ENCODE peak calls at places on chromosomes 2 and 18, in seven cellular contexts. K, A, T, P, Z, N and O are unnamed samples.

GRCh38 chr2:105287692-105288091 is 41.8 kb downstream of the TGFBRAP1 start:
- DNase-seq in K (no peak), A (no peak), T (peak), P (peak), Z (peak), N (peak), O (peak)

GRCh38 chr2:134762508-134762907 is 43.7 kb upstream of the TMEM163 start:
- DNase-seq in K (no peak), A (no peak), T (no peak), P (no peak), Z (no peak), N (no peak), O (no peak)

GRCh38 chr18:9870431-9871023 is 15.2 kb upstream of the TXNDC2 start:
- DNase-seq in K (no peak), A (no peak), T (no peak), P (no peak), Z (no peak), N (no peak), O (no peak)

GRCh38 chr2:112841399-112842044 is 4.9 kb upstream of the IL1B start:
- DNase-seq in K (no peak), A (no peak), T (no peak), P (peak), Z (no peak), N (peak), O (no peak)

GRCh38 chr2:88919087-88919738 is 227.7 kb downstream of the RPIA start:
- DNase-seq in K (no peak), A (no peak), T (peak), P (peak), Z (peak), N (peak), O (peak)

GRCh38 chr18:59032308-59032707 is 107.4 kb upstream of the SEC11C start:
- DNase-seq in K (no peak), A (no peak), T (no peak), P (no peak), Z (no peak), N (no peak), O (no peak)

GRCh38 chr2:43084699-43085091 is 141.7 kb downstream of the ZFP36L2 start:
- DNase-seq in K (no peak), A (no peak), T (no peak), P (peak), Z (peak), N (no peak), O (peak)

GRCh38 chr2:72917875-72918660 is 749 bp downstream of the EMX1 start:
- DNase-seq in K (no peak), A (no peak), T (no peak), P (no peak), Z (no peak), N (no peak), O (peak)

GRCh38 chr2:26722328-26722727 is 29.8 kb downstream of the KCNK3 start:
- DNase-seq in K (no peak), A (no peak), T (no peak), P (no peak), Z (no peak), N (no peak), O (no peak)

GRCh38 chr2:73886357-73886756 is 6.5 kb upstream of the ACTG2 start:
- DNase-seq in K (no peak), A (no peak), T (no peak), P (no peak), Z (no peak), N (no peak), O (no peak)

GRCh38 chr2:23273786-23274185 is 111.2 kb upstream of the KLHL29 start:
- DNase-seq in K (no peak), A (no peak), T (no peak), P (no peak), Z (no peak), N (no peak), O (peak)

GRCh38 chr18:75548353-75548752 is 120.8 kb upstream of the SMIM21 start:
- DNase-seq in K (no peak), A (no peak), T (peak), P (peak), Z (no peak), N (peak), O (no peak)

GRCh38 chr18:43805646-43806194 is 528.4 kb upstream of the SYT4 start:
- DNase-seq in K (no peak), A (no peak), T (peak), P (peak), Z (peak), N (no peak), O (peak)

GRCh38 chr2:85355073-85355410 is 473 bp downstream of the ELMOD3 start:
- DNase-seq in K (no peak), A (no peak), T (no peak), P (no peak), Z (no peak), N (no peak), O (peak)

GRCh38 chr2:162106146-162106551 is 32.1 kb upstream of the DPP4 start:
- DNase-seq in K (no peak), A (no peak), T (peak), P (peak), Z (peak), N (no peak), O (no peak)

GRCh38 chr2:148702475-148702874 is 57.9 kb downstream of the EPC2 start:
- DNase-seq in K (no peak), A (no peak), T (peak), P (no peak), Z (no peak), N (no peak), O (no peak)

GRCh38 chr2:126900646-126901319 is 2.1 kb downstream of the TEX51 start:
- DNase-seq in K (peak), A (no peak), T (no peak), P (no peak), Z (no peak), N (no peak), O (no peak)

GRCh38 chr2:199692489-199692888 is 158.5 kb downstream of the FTCDNL1 start:
- DNase-seq in K (no peak), A (no peak), T (peak), P (no peak), Z (no peak), N (no peak), O (no peak)

GRCh38 chr18:9708057-9708881 is at the start of gene RAB31:
- DNase-seq in K (peak), A (no peak), T (peak), P (peak), Z (peak), N (peak), O (peak)

GRCh38 chr2:15557947-15558346 is 3.2 kb downstream of the NBAS start:
- DNase-seq in K (no peak), A (no peak), T (no peak), P (no peak), Z (no peak), N (no peak), O (no peak)

GRCh38 chr2:177691177-177691576 is 298.6 kb downstream of the AGPS start:
- DNase-seq in K (no peak), A (no peak), T (no peak), P (no peak), Z (no peak), N (no peak), O (no peak)

GRCh38 chr2:160916300-160916699 is 243.9 kb upstream of the TANK start:
- DNase-seq in K (no peak), A (no peak), T (no peak), P (no peak), Z (peak), N (no peak), O (peak)

GRCh38 chr2:234364718-234365117 is 132.2 kb downstream of the ARL4C start:
- DNase-seq in K (no peak), A (no peak), T (no peak), P (no peak), Z (no peak), N (peak), O (no peak)

GRCh38 chr18:904135-905090 is at the start of gene ADCYAP1:
- DNase-seq in K (no peak), A (no peak), T (no peak), P (peak), Z (no peak), N (no peak), O (peak)

GRCh38 chr2:34652636-34653035 is 1053.5 kb upstream of the FAM98A start:
- DNase-seq in K (no peak), A (no peak), T (peak), P (peak), Z (peak), N (peak), O (no peak)

GRCh38 chr2:172964511-172964910 is 111.1 kb upstream of the MAP3K20 start:
- DNase-seq in K (no peak), A (no peak), T (peak), P (no peak), Z (peak), N (no peak), O (peak)

GRCh38 chr2:85648619-85649018 is 19.4 kb downstream of the SFTPB start:
- DNase-seq in K (no peak), A (peak), T (peak), P (peak), Z (peak), N (peak), O (peak)

GRCh38 chr2:64168756-64169155 is 24.5 kb upstream of the PELI1 start:
- DNase-seq in K (no peak), A (no peak), T (peak), P (no peak), Z (no peak), N (no peak), O (no peak)

GRCh38 chr2:218476676-218477075 is 57.8 kb downstream of the VIL1 start:
- DNase-seq in K (no peak), A (no peak), T (no peak), P (peak), Z (peak), N (no peak), O (no peak)

DNA sequence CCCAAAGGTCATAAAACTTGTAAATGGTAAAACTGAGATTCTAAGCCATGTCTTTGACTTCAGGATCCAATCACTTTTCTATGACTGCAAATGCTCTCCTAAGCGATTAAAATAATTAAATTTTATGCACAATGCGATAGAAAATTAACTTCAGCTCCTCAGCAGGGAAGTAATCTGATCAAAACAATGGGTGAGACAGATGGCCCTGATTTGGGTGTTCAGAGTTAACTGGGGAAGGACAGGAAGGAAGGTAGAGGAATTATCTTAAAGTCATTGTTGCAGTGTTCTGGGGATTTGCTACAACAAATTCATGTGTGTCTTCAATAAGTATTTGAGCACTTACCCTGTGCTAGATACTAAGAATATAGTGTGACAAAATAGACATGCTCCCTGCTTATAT is 446.0 kb upstream of the MEX3C start:
- DNase-seq in K (no peak), A (no peak), T (peak), P (no peak), Z (no peak), N (no peak), O (no peak)
- TF ChIP-seq CTCF in K (no peak), A (no peak), T (no peak), P (no peak), Z (no peak), N (no peak), O (no peak)

DNA sequence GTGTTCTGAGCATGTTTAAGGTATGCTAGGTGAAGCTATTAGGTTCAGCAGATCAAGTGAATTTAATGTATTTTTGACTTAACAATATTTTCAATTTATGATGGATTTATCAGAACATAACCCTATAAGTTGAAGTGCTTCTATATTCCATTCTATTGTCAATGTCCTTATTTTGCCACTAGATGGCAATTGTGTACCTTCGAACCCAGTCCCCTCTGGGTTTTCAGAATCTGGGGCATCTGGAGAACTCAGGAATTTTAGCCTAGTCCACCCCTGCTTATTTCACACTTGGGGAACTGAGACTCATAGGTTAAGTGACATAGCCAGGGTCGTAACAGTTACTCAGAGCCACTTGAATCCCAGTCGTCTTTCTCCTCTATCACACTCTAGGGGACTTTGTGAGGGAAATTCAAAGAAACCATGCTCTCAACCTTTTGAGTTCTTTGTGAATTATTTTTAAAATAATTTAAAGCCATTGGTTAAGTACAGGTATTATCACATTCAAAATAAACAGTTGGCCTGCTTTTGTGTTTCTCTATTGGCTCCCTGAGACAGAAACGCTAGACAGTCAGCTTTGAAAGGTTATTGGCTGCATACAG is 144.9 kb downstream of the TTC27 start:
- DNase-seq in K (no peak), A (peak), T (peak), P (peak), Z (peak), N (peak), O (peak)
- TF ChIP-seq CTCF in K (peak), A (peak), T (peak), P (peak), Z (peak), N (peak), O (peak)

GRCh38 chr2:125240870-125241269 is 1215.8 kb downstream of the CNTNAP5 start:
- DNase-seq in K (no peak), A (no peak), T (no peak), P (no peak), Z (no peak), N (no peak), O (no peak)
- TF ChIP-seq CTCF in K (no peak), A (no peak), T (no peak), P (no peak), Z (no peak), N (no peak), O (no peak)

DNA sequence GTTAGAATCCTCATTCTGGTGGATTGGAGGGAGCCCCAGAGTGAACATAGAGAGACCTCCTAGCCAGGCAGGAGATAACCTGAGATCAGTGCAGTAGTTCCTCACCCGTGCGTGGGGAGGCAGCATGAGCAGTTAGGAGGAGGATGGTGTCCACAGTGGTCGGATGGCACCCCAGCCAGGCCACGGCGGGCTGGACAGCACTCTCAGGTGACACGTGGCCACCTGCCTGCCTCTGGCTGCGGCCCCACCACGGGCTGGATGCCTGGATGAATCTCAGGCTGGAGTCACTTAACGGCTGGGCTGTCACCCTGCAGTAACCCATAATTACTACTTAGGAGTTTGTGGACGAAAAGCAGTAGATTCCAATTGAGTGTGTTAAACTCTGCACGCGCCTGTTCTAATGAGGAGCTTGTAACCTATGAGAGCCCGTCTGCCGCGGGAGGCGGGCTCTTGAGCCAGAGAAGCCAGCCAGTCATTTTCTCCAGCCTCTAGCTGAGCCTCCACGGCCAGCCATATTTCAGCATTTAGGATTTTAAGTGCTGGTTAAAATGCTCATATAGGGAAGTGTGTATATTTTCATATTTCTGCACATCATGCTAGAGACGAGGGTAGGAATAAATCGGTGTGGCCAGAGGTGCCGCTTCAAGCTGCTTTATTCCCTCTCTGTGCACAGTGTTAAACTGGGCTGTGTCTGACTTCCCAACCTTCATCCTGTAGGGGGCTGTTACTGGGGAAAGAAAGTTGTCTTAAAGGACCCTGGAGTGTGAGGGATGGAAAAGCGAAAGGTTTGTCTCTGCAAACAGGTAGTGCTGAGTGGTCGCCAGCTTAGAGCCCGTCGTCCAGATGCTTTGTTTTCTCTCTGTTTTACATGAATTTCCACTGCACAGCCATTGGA is 144.0 kb downstream of the GLI2 start:
- DNase-seq in K (no peak), A (no peak), T (peak), P (no peak), Z (no peak), N (no peak), O (no peak)
- TF ChIP-seq CTCF in K (no peak), A (peak), T (no peak), P (no peak), Z (no peak), N (no peak), O (no peak)

GRCh38 chr2:174692256-174692830 is 71.9 kb downstream of the CHRNA1 start:
- DNase-seq in K (no peak), A (no peak), T (no peak), P (peak), Z (peak), N (no peak), O (peak)

GRCh38 chr2:174691203-174691779 is 73.0 kb downstream of the CHRNA1 start:
- DNase-seq in K (no peak), A (no peak), T (no peak), P (no peak), Z (no peak), N (no peak), O (no peak)

GRCh38 chr2:174686430-174686829 is 77.8 kb downstream of the CHRNA1 start:
- DNase-seq in K (no peak), A (no peak), T (no peak), P (no peak), Z (no peak), N (no peak), O (no peak)

GRCh38 chr2:174690026-174690425 is 74.2 kb downstream of the CHRNA1 start:
- DNase-seq in K (no peak), A (no peak), T (no peak), P (no peak), Z (no peak), N (no peak), O (no peak)

DNA sequence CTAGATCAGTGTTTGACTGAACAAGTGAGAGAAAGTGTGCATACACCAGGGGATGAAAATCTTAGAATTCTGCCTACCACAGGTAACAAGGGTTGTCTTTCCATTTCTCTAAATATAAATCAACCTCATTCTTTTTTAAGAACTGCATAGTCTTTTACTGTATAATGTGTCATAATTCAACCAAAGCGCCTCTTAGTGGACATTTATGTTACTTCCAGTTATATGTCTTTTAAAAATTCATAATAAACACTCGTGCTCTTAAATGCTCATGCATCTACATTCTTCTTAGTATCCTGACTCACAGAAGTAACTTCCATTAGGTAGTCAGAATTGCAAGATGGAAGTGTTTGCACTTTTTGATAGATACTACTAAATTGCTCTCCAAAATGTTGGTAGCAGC is 76.2 kb downstream of the CHRNA1 start:
- DNase-seq in K (no peak), A (no peak), T (peak), P (peak), Z (peak), N (peak), O (no peak)
- TF ChIP-seq CTCF in K (peak), A (peak), T (peak), P (peak), Z (peak), N (peak), O (no peak)

GRCh38 chr2:109305494-109306187 is 176.6 kb downstream of the SH3RF3 start:
- DNase-seq in K (no peak), A (no peak), T (no peak), P (no peak), Z (no peak), N (no peak), O (no peak)
- TF ChIP-seq CTCF in K (no peak), A (no peak), T (no peak), P (no peak), Z (no peak), N (no peak), O (no peak)